ENCODE peak calls at places on chromosomes 16 and 17, in four cellular contexts. One of them, this sample, is unnamed.

GRCh38 chr17:30290077-30290476 is 1.7 kb downstream of the BLMH start:
- DNase-seq in lung: no peak
- DNase-seq in RWPE2: no peak
- DNase-seq in left ventricle myocardium inferior: no peak
- DNase-seq in this sample: no peak

GRCh38 chr17:83192161-83192788 is 112.9 kb downstream of the METRNL start:
- DNase-seq in RWPE2: peak
- DNase-seq in lung: no peak
- DNase-seq in left ventricle myocardium inferior: peak
- DNase-seq in this sample: no peak

GRCh38 chr17:82815790-82816305 is 24.0 kb downstream of the ZNF750 start:
- DNase-seq in RWPE2: peak
- DNase-seq in lung: no peak
- DNase-seq in left ventricle myocardium inferior: no peak
- DNase-seq in this sample: no peak

GRCh38 chr17:55527520-55528118 is 16.4 kb upstream of the SMIM36 start:
- DNase-seq in left ventricle myocardium inferior: no peak
- DNase-seq in RWPE2: no peak
- DNase-seq in lung: no peak
- DNase-seq in this sample: peak

GRCh38 chr17:1643293-1643998 is 2.1 kb downstream of the SCARF1 start:
- DNase-seq in lung: peak
- DNase-seq in left ventricle myocardium inferior: no peak
- DNase-seq in RWPE2: no peak
- DNase-seq in this sample: no peak

GRCh38 chr17:17739388-17740066 is 58.3 kb downstream of the RAI1 start:
- DNase-seq in left ventricle myocardium inferior: no peak
- DNase-seq in RWPE2: no peak
- DNase-seq in lung: no peak
- DNase-seq in this sample: no peak

GRCh38 chr17:81398170-81398854 is 3.1 kb downstream of the BAHCC1 start:
- DNase-seq in lung: no peak
- DNase-seq in RWPE2: no peak
- DNase-seq in left ventricle myocardium inferior: peak
- DNase-seq in this sample: no peak

GRCh38 chr17:65218261-65218660 is 81.1 kb downstream of the RGS9 start:
- DNase-seq in lung: no peak
- DNase-seq in left ventricle myocardium inferior: no peak
- DNase-seq in RWPE2: no peak
- DNase-seq in this sample: no peak

GRCh38 chr17:80099291-80100034 is 1.9 kb upstream of the GAA start:
- DNase-seq in lung: no peak
- DNase-seq in left ventricle myocardium inferior: no peak
- DNase-seq in RWPE2: no peak
- DNase-seq in this sample: no peak

GRCh38 chr17:40563371-40564052 is 1.8 kb downstream of the CCR7 start:
- DNase-seq in lung: no peak
- DNase-seq in RWPE2: no peak
- DNase-seq in left ventricle myocardium inferior: no peak
- DNase-seq in this sample: no peak

GRCh38 chr16:3065069-3065741 is at the start of gene IL32:
- DNase-seq in RWPE2: no peak
- DNase-seq in lung: peak
- DNase-seq in left ventricle myocardium inferior: peak
- DNase-seq in this sample: peak

GRCh38 chr17:61814485-61814884 is 48.8 kb downstream of the BRIP1 start:
- DNase-seq in RWPE2: no peak
- DNase-seq in left ventricle myocardium inferior: no peak
- DNase-seq in lung: no peak
- DNase-seq in this sample: no peak

GRCh38 chr17:4796550-4796915 is 569 bp downstream of the PSMB6 start:
- DNase-seq in left ventricle myocardium inferior: no peak
- DNase-seq in RWPE2: no peak
- DNase-seq in lung: no peak
- DNase-seq in this sample: no peak

GRCh38 chr16:67919618-67920210 is 11.9 kb downstream of the CTRL start:
- DNase-seq in RWPE2: no peak
- DNase-seq in left ventricle myocardium inferior: no peak
- DNase-seq in lung: no peak
- DNase-seq in this sample: no peak

GRCh38 chr17:29059281-29059680 is 16.3 kb downstream of the PIPOX start:
- DNase-seq in left ventricle myocardium inferior: no peak
- DNase-seq in RWPE2: no peak
- DNase-seq in lung: no peak
- DNase-seq in this sample: no peak

GRCh38 chr16:73157861-73158260 is 109.9 kb upstream of the ZFHX3 start:
- DNase-seq in left ventricle myocardium inferior: no peak
- DNase-seq in lung: no peak
- DNase-seq in RWPE2: no peak
- DNase-seq in this sample: no peak

GRCh38 chr17:36731806-36732205 is 130.4 kb downstream of the MRM1 start:
- DNase-seq in left ventricle myocardium inferior: no peak
- DNase-seq in lung: no peak
- DNase-seq in RWPE2: no peak
- DNase-seq in this sample: no peak

GRCh38 chr17:2062571-2063183 is 7.8 kb downstream of the HIC1 start:
- DNase-seq in lung: no peak
- DNase-seq in RWPE2: no peak
- DNase-seq in left ventricle myocardium inferior: no peak
- DNase-seq in this sample: no peak

GRCh38 chr17:43368740-43369506 is 29.9 kb upstream of the ARL4D start:
- DNase-seq in RWPE2: peak
- DNase-seq in left ventricle myocardium inferior: peak
- DNase-seq in lung: peak
- DNase-seq in this sample: no peak

GRCh38 chr17:46841561-46842379 is 9.6 kb upstream of the WNT9B start:
- DNase-seq in lung: no peak
- DNase-seq in left ventricle myocardium inferior: no peak
- DNase-seq in RWPE2: no peak
- DNase-seq in this sample: no peak

GRCh38 chr17:57326764-57327163 is 70.4 kb downstream of the MSI2 start:
- DNase-seq in left ventricle myocardium inferior: no peak
- DNase-seq in lung: no peak
- DNase-seq in RWPE2: no peak
- DNase-seq in this sample: no peak

GRCh38 chr17:40337351-40337750 is 27.2 kb downstream of the GJD3 start:
- DNase-seq in lung: no peak
- DNase-seq in RWPE2: no peak
- DNase-seq in left ventricle myocardium inferior: no peak
- DNase-seq in this sample: no peak

GRCh38 chr16:87620201-87620495 is 17.8 kb downstream of the JPH3 start:
- DNase-seq in left ventricle myocardium inferior: no peak
- DNase-seq in RWPE2: no peak
- DNase-seq in lung: no peak
- DNase-seq in this sample: no peak

GRCh38 chr16:4075534-4075933 is 40.7 kb downstream of the ADCY9 start:
- DNase-seq in lung: no peak
- DNase-seq in RWPE2: no peak
- DNase-seq in left ventricle myocardium inferior: no peak
- DNase-seq in this sample: no peak

GRCh38 chr17:48427598-48427997 is 2.4 kb downstream of the SKAP1 start:
- DNase-seq in lung: no peak
- DNase-seq in left ventricle myocardium inferior: no peak
- DNase-seq in RWPE2: no peak
- DNase-seq in this sample: no peak

GRCh38 chr16:49550666-49551065 is 177.1 kb downstream of the C16orf78 start:
- DNase-seq in lung: no peak
- DNase-seq in RWPE2: no peak
- DNase-seq in left ventricle myocardium inferior: no peak
- DNase-seq in this sample: no peak
- H3K4me3 ChIP-seq in lung: no peak
- H3K4me3 ChIP-seq in RWPE2: no peak
- H3K4me3 ChIP-seq in left ventricle myocardium inferior: no peak
- H3K4me3 ChIP-seq in this sample: no peak

GRCh38 chr17:12664894-12665262 is 812 bp upstream of the MYOCD start:
- DNase-seq in RWPE2: no peak
- DNase-seq in lung: no peak
- DNase-seq in left ventricle myocardium inferior: no peak
- DNase-seq in this sample: no peak

GRCh38 chr17:12664252-12664651 is 1.4 kb upstream of the MYOCD start:
- DNase-seq in left ventricle myocardium inferior: no peak
- DNase-seq in lung: no peak
- DNase-seq in RWPE2: no peak
- DNase-seq in this sample: no peak

GRCh38 chr17:12665263-12666210 is at the start of gene MYOCD:
- DNase-seq in left ventricle myocardium inferior: peak
- DNase-seq in lung: no peak
- DNase-seq in RWPE2: no peak
- DNase-seq in this sample: no peak

GRCh38 chr17:12666718-12667117 is 1.0 kb downstream of the MYOCD start:
- DNase-seq in left ventricle myocardium inferior: no peak
- DNase-seq in RWPE2: no peak
- DNase-seq in lung: no peak
- DNase-seq in this sample: no peak

DNA sequence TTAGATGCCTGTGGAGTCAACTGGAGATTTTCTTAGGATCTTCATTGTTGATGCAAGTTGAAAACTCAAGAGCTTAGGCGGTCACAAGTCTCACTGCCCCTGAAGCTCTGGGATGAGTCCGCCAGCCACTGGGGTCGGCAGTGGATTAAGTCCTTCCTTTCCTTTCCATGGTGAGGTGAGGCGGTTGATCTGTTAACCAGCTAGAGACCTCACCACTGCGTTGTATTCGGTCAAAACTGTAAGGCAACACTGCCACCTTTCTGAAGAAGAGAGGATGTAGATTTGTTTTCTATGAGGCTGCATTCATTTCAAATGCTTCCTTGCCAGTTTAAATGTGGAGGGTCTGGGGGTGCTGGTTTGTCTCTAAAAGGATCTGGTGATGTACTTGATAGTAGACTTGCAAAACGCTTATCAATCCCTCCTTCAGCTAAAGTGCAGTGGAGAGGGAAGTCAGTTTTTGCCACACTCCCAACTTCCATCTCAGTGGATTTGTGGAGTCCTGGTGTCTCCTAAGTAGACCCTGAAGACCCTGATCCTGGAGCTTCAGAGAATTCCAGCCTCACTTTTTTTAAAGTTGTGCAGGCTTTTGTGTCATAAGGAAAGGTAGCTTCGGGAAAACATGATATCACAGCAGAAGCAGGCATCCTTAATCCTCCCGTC is 1.7 kb downstream of the MYOCD start:
- DNase-seq in lung: no peak
- DNase-seq in RWPE2: no peak
- DNase-seq in left ventricle myocardium inferior: no peak
- DNase-seq in this sample: peak
- H3K4me3 ChIP-seq in lung: no peak
- H3K4me3 ChIP-seq in RWPE2: no peak
- H3K4me3 ChIP-seq in left ventricle myocardium inferior: peak
- H3K4me3 ChIP-seq in this sample: no peak

DNA sequence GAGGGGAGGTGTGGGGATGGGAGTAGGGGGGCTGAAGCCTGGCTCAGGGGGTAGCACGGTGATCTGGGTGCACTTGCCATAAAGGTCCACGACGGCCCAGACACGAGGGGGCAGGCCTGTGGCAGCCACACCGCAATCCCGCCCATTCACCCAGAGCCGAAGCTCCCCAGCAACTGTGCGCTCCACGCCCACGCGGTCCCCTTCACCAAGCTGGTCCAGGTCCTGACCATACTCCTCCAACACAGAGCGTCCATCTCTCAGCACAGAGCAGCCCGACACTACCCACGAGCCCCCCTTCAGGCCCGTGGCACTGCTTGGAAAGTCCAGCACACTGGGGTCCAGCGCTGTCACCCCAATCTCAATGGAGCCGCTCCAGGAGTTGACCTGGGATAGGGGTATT is 1.6 kb downstream of the NEURL4 start:
- DNase-seq in left ventricle myocardium inferior: no peak
- DNase-seq in lung: no peak
- DNase-seq in RWPE2: no peak
- DNase-seq in this sample: no peak
- H3K4me3 ChIP-seq in left ventricle myocardium inferior: no peak
- H3K4me3 ChIP-seq in lung: no peak
- H3K4me3 ChIP-seq in RWPE2: no peak
- H3K4me3 ChIP-seq in this sample: no peak

DNA sequence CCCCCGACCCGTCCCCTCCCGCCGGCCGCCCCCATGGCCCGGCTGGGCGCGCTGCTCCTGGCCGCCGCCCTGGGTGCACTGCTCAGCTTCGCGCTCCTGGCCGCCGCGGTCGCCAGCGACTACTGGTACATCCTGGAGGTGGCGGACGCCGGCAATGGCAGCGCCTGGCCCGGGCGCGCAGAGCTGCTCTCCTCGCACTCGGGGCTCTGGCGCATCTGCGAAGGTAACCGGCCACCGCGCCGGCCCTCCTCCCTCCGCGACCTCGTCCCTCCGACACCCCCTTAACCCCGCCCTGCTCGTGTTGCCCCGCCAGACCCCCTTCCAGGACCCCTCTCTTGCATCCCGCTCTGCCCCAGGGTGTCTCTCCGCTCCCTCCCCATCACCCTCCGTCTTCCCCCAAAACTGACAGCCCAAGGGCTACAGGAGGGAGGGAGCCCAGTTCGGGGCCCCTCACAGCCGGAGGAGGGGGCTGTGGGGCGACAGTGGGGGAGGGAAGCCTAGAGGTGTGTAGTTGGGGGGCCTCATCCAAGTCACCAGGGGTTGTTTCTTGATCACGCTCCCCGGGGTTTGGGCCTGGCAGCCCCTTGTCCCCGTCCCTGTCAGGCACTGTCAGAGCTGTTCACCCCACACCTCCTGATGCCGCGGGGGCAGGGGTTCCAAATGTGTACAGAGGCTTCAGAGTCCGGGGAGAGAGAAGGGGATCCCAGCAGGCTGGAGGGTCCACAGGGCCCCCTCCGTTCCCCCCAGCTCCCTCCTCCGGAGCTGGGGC is 744 bp downstream of the TMEM235 start:
- DNase-seq in lung: no peak
- DNase-seq in RWPE2: peak
- DNase-seq in left ventricle myocardium inferior: no peak
- DNase-seq in this sample: no peak
- H3K4me3 ChIP-seq in lung: no peak
- H3K4me3 ChIP-seq in RWPE2: no peak
- H3K4me3 ChIP-seq in left ventricle myocardium inferior: no peak
- H3K4me3 ChIP-seq in this sample: no peak

GRCh38 chr16:84710686-84711085 is 10.9 kb downstream of the USP10 start:
- DNase-seq in left ventricle myocardium inferior: no peak
- DNase-seq in lung: no peak
- DNase-seq in RWPE2: no peak
- DNase-seq in this sample: no peak
- H3K4me3 ChIP-seq in left ventricle myocardium inferior: no peak
- H3K4me3 ChIP-seq in lung: no peak
- H3K4me3 ChIP-seq in RWPE2: no peak
- H3K4me3 ChIP-seq in this sample: no peak

GRCh38 chr16:30418350-30419181 is 11.2 kb downstream of the ZNF771 start:
- DNase-seq in RWPE2: no peak
- DNase-seq in left ventricle myocardium inferior: no peak
- DNase-seq in lung: no peak
- DNase-seq in this sample: no peak
- H3K4me3 ChIP-seq in RWPE2: peak
- H3K4me3 ChIP-seq in left ventricle myocardium inferior: peak
- H3K4me3 ChIP-seq in lung: peak
- H3K4me3 ChIP-seq in this sample: peak